ENCODE peak calls at places on chromosomes 13 and 19, in seven cellular contexts. U is A549; T is transverse colon; V is adrenal gland; G is CD8-positive, alpha-beta T cell; C is breast epithelium; F is uterus. N is an unnamed sample.

GRCh38 chr19:39199025-39199424 is 2.3 kb downstream of the NCCRP1 start:
- DNase-seq in U (no peak), T (no peak), V (peak), G (no peak), C (no peak), F (peak), N (no peak)

GRCh38 chr13:112441779-112442310 is 65.7 kb downstream of the SPACA7 start:
- DNase-seq in U (no peak), T (no peak), V (no peak), G (no peak), C (no peak), F (no peak), N (peak)

GRCh38 chr13:76723551-76724232 is 162.5 kb downstream of the KCTD12 start:
- DNase-seq in U (no peak), T (peak), V (peak), G (peak), C (no peak), F (no peak), N (no peak)

GRCh38 chr19:51317968-51318367 is 6.5 kb downstream of the IGLON5 start:
- DNase-seq in U (no peak), T (no peak), V (no peak), G (no peak), C (no peak), F (no peak), N (no peak)

GRCh38 chr13:112873851-112874750 is 94.9 kb upstream of the MCF2L start:
- DNase-seq in U (peak), T (peak), V (peak), G (peak), C (peak), F (peak), N (peak)

GRCh38 chr19:8552810-8553209 is 24.4 kb downstream of the MYO1F start:
- DNase-seq in U (peak), T (no peak), V (no peak), G (no peak), C (no peak), F (no peak), N (no peak)

GRCh38 chr13:51929699-51930098 is 67.9 kb downstream of the CCDC70 start:
- DNase-seq in U (no peak), T (no peak), V (no peak), G (no peak), C (no peak), F (no peak), N (peak)

GRCh38 chr19:5156231-5156986 is 184.2 kb downstream of the PTPRS start:
- DNase-seq in U (no peak), T (no peak), V (no peak), G (no peak), C (no peak), F (no peak), N (no peak)

GRCh38 chr13:113744197-113745000 is 14.6 kb upstream of the TMEM255B start:
- DNase-seq in U (no peak), T (peak), V (no peak), G (no peak), C (no peak), F (no peak), N (no peak)

GRCh38 chr13:77696006-77696862 is 1.3 kb upstream of the SLAIN1 start:
- DNase-seq in U (no peak), T (no peak), V (no peak), G (no peak), C (no peak), F (no peak), N (no peak)

GRCh38 chr19:5803752-5804515 is 933 bp upstream of the NRTN start:
- DNase-seq in U (peak), T (peak), V (peak), G (peak), C (peak), F (peak), N (no peak)

GRCh38 chr13:103815619-103816018 is 749.4 kb upstream of the SLC10A2 start:
- DNase-seq in U (no peak), T (no peak), V (no peak), G (no peak), C (no peak), F (no peak), N (no peak)

GRCh38 chr19:9793051-9793591 is 24.6 kb upstream of the ZNF846 start:
- DNase-seq in U (peak), T (peak), V (peak), G (peak), C (peak), F (no peak), N (no peak)

GRCh38 chr19:13010038-13010991 is 15.0 kb downstream of the NFIX start:
- DNase-seq in U (no peak), T (no peak), V (no peak), G (no peak), C (no peak), F (peak), N (peak)

GRCh38 chr19:52248256-52248655 is 21.1 kb upstream of the ZNF766 start:
- DNase-seq in U (no peak), T (peak), V (peak), G (peak), C (no peak), F (peak), N (no peak)

GRCh38 chr13:97125051-97125809 is 96.9 kb upstream of the MBNL2 start:
- DNase-seq in U (peak), T (no peak), V (peak), G (no peak), C (no peak), F (peak), N (no peak)

GRCh38 chr13:19646062-19646461 is 12.6 kb downstream of the MPHOSPH8 start:
- DNase-seq in U (no peak), T (no peak), V (no peak), G (no peak), C (no peak), F (no peak), N (no peak)

GRCh38 chr19:14346279-14346678 is 35.0 kb upstream of the ADGRE5 start:
- DNase-seq in U (no peak), T (no peak), V (no peak), G (no peak), C (no peak), F (no peak), N (no peak)

GRCh38 chr13:24063281-24063851 is 97.2 kb upstream of the SPATA13 start:
- DNase-seq in U (no peak), T (no peak), V (peak), G (no peak), C (no peak), F (peak), N (no peak)

GRCh38 chr19:56294557-56294956 is 20.1 kb downstream of the ZSCAN5A start:
- DNase-seq in U (no peak), T (no peak), V (no peak), G (no peak), C (no peak), F (no peak), N (no peak)

GRCh38 chr19:58228584-58229254 is at the start of gene ZNF544:
- DNase-seq in U (peak), T (peak), V (peak), G (peak), C (peak), F (peak), N (peak)

GRCh38 chr13:65036999-65037398 is 2193.1 kb downstream of the PCDH9 start:
- DNase-seq in U (no peak), T (no peak), V (no peak), G (no peak), C (no peak), F (no peak), N (no peak)

GRCh38 chr19:46080561-46080960 is 39.8 kb upstream of the IGFL4 start:
- DNase-seq in U (peak), T (no peak), V (peak), G (no peak), C (no peak), F (peak), N (no peak)

GRCh38 chr19:6100284-6100915 is 9.9 kb downstream of the RFX2 start:
- DNase-seq in U (no peak), T (no peak), V (no peak), G (peak), C (no peak), F (no peak), N (no peak)

GRCh38 chr19:55080121-55080914 is 4.6 kb downstream of the EPS8L1 start:
- DNase-seq in U (peak), T (peak), V (peak), G (peak), C (peak), F (peak), N (no peak)

GRCh38 chr19:39237200-39238184 is 7.3 kb downstream of the IFNL3 start:
- DNase-seq in U (peak), T (peak), V (no peak), G (peak), C (peak), F (no peak), N (no peak)

GRCh38 chr13:101231751-101232428 is 184.4 kb downstream of the NALCN start:
- DNase-seq in U (no peak), T (no peak), V (no peak), G (no peak), C (no peak), F (no peak), N (no peak)

GRCh38 chr13:46168341-46168740 is 13.6 kb downstream of the LCP1 start:
- DNase-seq in U (no peak), T (peak), V (no peak), G (no peak), C (peak), F (peak), N (no peak)

GRCh38 chr19:54390942-54391577 is 24.2 kb upstream of the TTYH1 start:
- DNase-seq in U (peak), T (peak), V (peak), G (peak), C (no peak), F (peak), N (no peak)

GRCh38 chr19:42132851-42133528 is 744 bp upstream of the POU2F2 start:
- DNase-seq in U (peak), T (peak), V (peak), G (peak), C (peak), F (peak), N (no peak)

GRCh38 chr13:26132756-26133155 is 80.9 kb upstream of the SHISA2 start:
- DNase-seq in U (no peak), T (no peak), V (no peak), G (no peak), C (no peak), F (no peak), N (no peak)

GRCh38 chr13:38697628-38698333 is 10.9 kb downstream of the FREM2 start:
- DNase-seq in U (no peak), T (no peak), V (no peak), G (no peak), C (no peak), F (no peak), N (no peak)

GRCh38 chr13:40164137-40164536 is 502.3 kb downstream of the FOXO1 start:
- DNase-seq in U (peak), T (no peak), V (peak), G (no peak), C (no peak), F (no peak), N (no peak)

GRCh38 chr19:10471909-10472308 is 31.2 kb downstream of the KEAP1 start:
- DNase-seq in U (peak), T (no peak), V (no peak), G (no peak), C (no peak), F (no peak), N (no peak)

GRCh38 chr19:52492201-52492960 is 35.1 kb upstream of the ZNF808 start:
- DNase-seq in U (no peak), T (no peak), V (no peak), G (no peak), C (no peak), F (peak), N (no peak)

DNA sequence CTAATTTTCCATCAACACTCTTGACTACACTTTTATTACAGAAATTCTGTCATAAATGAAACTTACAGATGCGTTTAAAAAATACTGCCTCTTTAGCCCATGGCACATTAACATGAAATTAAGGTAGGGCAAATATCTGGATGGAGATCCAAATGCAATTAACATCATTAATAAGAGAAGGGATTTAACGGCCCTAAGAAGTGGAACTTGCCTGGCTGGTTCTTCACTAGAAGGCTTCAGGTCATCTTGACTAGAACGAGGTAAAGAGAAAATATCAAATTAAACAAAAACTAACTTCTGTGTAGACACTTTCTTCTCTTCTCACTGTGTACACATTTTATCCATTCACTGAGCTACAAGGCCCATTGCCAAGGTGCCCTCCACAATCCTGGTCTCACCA is 1093.4 kb downstream of the EFNB2 start:
- DNase-seq in U (no peak), T (no peak), V (no peak), G (no peak), C (no peak), F (no peak), N (no peak)
- H3K27ac ChIP-seq in U (no peak), T (peak), V (no peak), G (no peak), C (peak), F (no peak), N (no peak)

GRCh38 chr19:18730885-18731513 is 47.5 kb downstream of the CRTC1 start:
- DNase-seq in U (peak), T (no peak), V (no peak), G (no peak), C (no peak), F (no peak), N (no peak)
- TF ChIP-seq CTCF in U (no peak), T (no peak), V (no peak), G (no peak), C (no peak), F (no peak), N (no peak)

DNA sequence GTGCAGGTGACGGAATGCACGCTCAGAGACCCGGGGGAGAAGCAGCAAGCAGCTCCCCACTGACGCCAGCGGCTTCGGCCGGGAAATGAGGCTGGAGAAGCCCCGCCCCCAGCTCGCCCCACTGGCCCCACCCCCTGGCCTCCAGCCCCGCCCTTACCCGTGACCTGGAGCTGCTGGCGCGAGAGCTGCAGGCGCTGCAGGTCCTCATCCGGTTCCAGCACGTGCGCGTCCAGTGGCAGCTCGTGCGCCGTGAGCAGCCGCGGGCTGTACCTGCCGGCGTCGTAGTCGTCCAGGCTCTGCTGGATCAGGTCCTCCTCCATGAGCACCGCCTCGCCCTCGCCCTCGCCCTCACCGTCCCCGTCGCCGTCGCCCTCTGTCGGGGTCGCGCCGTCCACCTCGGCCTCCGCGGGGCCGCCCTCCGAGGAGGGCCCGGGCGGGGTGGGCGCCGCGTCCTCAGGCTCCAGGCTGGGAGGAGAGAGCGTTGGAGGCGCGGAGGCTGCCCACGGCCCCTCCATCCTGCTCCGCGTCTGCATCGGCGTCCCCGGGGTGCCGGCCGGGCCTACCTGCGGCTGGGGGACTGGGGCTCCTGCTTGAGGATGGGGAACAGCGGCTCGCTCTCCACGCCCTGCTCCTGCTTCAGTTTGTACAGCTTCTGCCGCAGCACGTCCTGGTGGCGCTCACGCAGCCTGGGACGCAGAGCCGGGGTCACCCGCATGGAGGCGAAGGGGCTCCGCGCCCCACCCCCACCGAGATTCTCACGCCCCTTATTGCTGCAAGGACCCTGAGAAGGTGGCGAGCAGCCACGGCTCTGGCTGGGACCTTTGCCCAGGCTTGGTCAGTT is 6.4 kb upstream of the TBXA2R start:
- DNase-seq in U (no peak), T (no peak), V (no peak), G (no peak), C (no peak), F (no peak), N (no peak)
- H3K27ac ChIP-seq in U (no peak), T (peak), V (peak), G (no peak), C (no peak), F (no peak), N (no peak)

GRCh38 chr13:42660367-42660965 is 86.5 kb downstream of the TNFSF11 start:
- DNase-seq in U (no peak), T (no peak), V (no peak), G (no peak), C (no peak), F (no peak), N (no peak)
- TF ChIP-seq CTCF in U (peak), T (no peak), V (no peak), G (no peak), C (no peak), F (no peak), N (no peak)

GRCh38 chr13:109779074-109779473 is 7.3 kb downstream of the IRS2 start:
- DNase-seq in U (no peak), T (no peak), V (peak), G (peak), C (no peak), F (no peak), N (no peak)
- H3K27ac ChIP-seq in U (peak), T (peak), V (peak), G (no peak), C (peak), F (no peak), N (no peak)

N was measured in coronary artery.